ENCODE peak calls at places on chromosome X, in seven cellular contexts. I, O, A, H, R, Z and S are unnamed samples.
A peak's percentile ranks its signal among the peaks of the same experiment; 100 is the strongest.

GRCh38 chrX:133307094-133307493 is 88.9 kb upstream of the TFDP3 start:
- DNase-seq in H (no peak), R (no peak), I (no peak), A (no peak), O (no peak), Z (no peak), S (no peak)

GRCh38 chrX:54012830-54013500 is 31.3 kb downstream of the PHF8 start:
- DNase-seq in O (no peak), A (no peak), Z (no peak), H (no peak), R (no peak), I (no peak), S (no peak)

GRCh38 chrX:134636859-134637258 is 21.4 kb downstream of the PLAC1 start:
- DNase-seq in O (no peak), H (no peak), A (no peak), R (no peak), I (no peak), Z (no peak), S (no peak)

GRCh38 chrX:150038356-150038755 is 100.1 kb upstream of the EOLA2 start:
- DNase-seq in H (no peak), O (no peak), R (no peak), Z (no peak), A (no peak), I (no peak), S (no peak)

GRCh38 chrX:129719931-129720520 is 18.8 kb upstream of the XPNPEP2 start:
- DNase-seq in H (no peak), Z (no peak), R (no peak), I (no peak), O (no peak), A (no peak), S (no peak)

GRCh38 chrX:132173647-132174046 is 45.6 kb downstream of the RAP2C start:
- DNase-seq in R (no peak), I (no peak), H (no peak), O (no peak), A (no peak), Z (no peak), S (no peak)

GRCh38 chrX:78708171-78708570 is 39.3 kb upstream of the LPAR4 start:
- DNase-seq in A (no peak), H (peak; percentile 46), R (no peak), O (no peak), Z (peak; percentile 10), I (no peak), S (no peak)

GRCh38 chrX:45232139-45232538 is 31.5 kb upstream of the DIPK2B start:
- DNase-seq in Z (no peak), R (no peak), H (no peak), I (no peak), O (no peak), A (no peak), S (no peak)

GRCh38 chrX:107825698-107826285 is at the start of gene MID2:
- DNase-seq in A (peak; percentile 14), H (peak; percentile 72), R (peak; percentile 72), Z (peak; percentile 67), O (peak; percentile 64), I (peak; percentile 55), S (peak; percentile 69)

GRCh38 chrX:111353810-111354209 is 58.2 kb downstream of the DCX start:
- DNase-seq in A (no peak), Z (peak; percentile 2), H (no peak), O (no peak), I (no peak), R (no peak), S (no peak)

GRCh38 chrX:2829469-2830246 is 928 bp downstream of the GYG2 start:
- DNase-seq in O (no peak), Z (no peak), I (no peak), R (peak; percentile 58), A (no peak), H (no peak), S (no peak)

GRCh38 chrX:19670321-19670750 is 155.0 kb upstream of the MAP3K15 start:
- DNase-seq in A (peak; percentile 8), R (no peak), H (no peak), O (no peak), I (no peak), Z (no peak), S (no peak)

GRCh38 chrX:69218407-69218806 is 53.2 kb upstream of the PJA1 start:
- DNase-seq in R (no peak), H (no peak), Z (no peak), I (no peak), O (no peak), A (no peak), S (no peak)

GRCh38 chrX:4762196-4762595 is 1048.7 kb upstream of the PRKX start:
- DNase-seq in R (no peak), Z (no peak), A (no peak), O (no peak), I (no peak), H (no peak), S (no peak)

GRCh38 chrX:150127216-150127615 is 188.9 kb upstream of the EOLA2 start:
- DNase-seq in O (no peak), A (no peak), R (no peak), H (no peak), I (no peak), Z (no peak), S (no peak)

GRCh38 chrX:129934952-129935351 is 29.0 kb downstream of the UTP14A start:
- DNase-seq in A (no peak), R (no peak), Z (no peak), I (no peak), O (no peak), H (no peak), S (no peak)

GRCh38 chrX:31333181-31333831 is 261.5 kb upstream of the FTHL17 start:
- DNase-seq in A (no peak), I (no peak), Z (peak; percentile 66), R (no peak), H (no peak), O (no peak), S (no peak)

GRCh38 chrX:39741904-39742303 is 355.9 kb downstream of the BCOR start:
- DNase-seq in A (no peak), O (no peak), Z (no peak), R (no peak), I (no peak), H (no peak), S (no peak)

GRCh38 chrX:47247206-47247998 is 14.6 kb downstream of the USP11 start:
- DNase-seq in Z (peak; percentile 16), A (no peak), I (no peak), R (no peak), O (no peak), H (no peak), S (no peak)

GRCh38 chrX:19791562-19791961 is 95.8 kb downstream of the SH3KBP1 start:
- DNase-seq in I (no peak), O (no peak), H (no peak), R (no peak), A (no peak), Z (no peak), S (no peak)

GRCh38 chrX:94058728-94059382 is 384.8 kb downstream of the FAM133A start:
- DNase-seq in O (no peak), R (no peak), I (no peak), H (peak; percentile 46), Z (peak; percentile 20), A (no peak), S (no peak)

GRCh38 chrX:118520206-118520857 is 24.7 kb downstream of the DOCK11 start:
- DNase-seq in A (no peak), H (no peak), O (no peak), Z (peak; percentile 25), R (no peak), I (no peak), S (no peak)

GRCh38 chrX:150465856-150466775 is 102.3 kb upstream of the MTM1 start:
- DNase-seq in A (no peak), Z (no peak), R (no peak), I (no peak), O (no peak), H (no peak), S (no peak)

GRCh38 chrX:47204970-47205369 is 11.3 kb downstream of the UBA1 start:
- DNase-seq in Z (no peak), H (no peak), O (no peak), A (no peak), I (peak; percentile 1), R (no peak), S (no peak)

GRCh38 chrX:134646170-134646569 is 12.1 kb downstream of the PLAC1 start:
- DNase-seq in R (no peak), Z (no peak), H (no peak), I (no peak), O (no peak), A (no peak), S (no peak)

GRCh38 chrX:151754042-151754419 is 19.5 kb downstream of the CNGA2 start:
- DNase-seq in R (no peak), A (no peak), Z (peak; percentile 79), H (peak; percentile 36), I (no peak), O (no peak), S (peak; percentile 47)

GRCh38 chrX:13755254-13755653 is 20.7 kb downstream of the OFD1 start:
- DNase-seq in A (no peak), I (no peak), Z (no peak), H (no peak), R (no peak), O (no peak), S (no peak)

GRCh38 chrX:103253608-103254007 is 1.3 kb downstream of the TCEAL8 start:
- DNase-seq in A (no peak), H (no peak), Z (no peak), O (no peak), R (no peak), I (no peak), S (no peak)

GRCh38 chrX:24423960-24424359 is 41.1 kb upstream of the PDK3 start:
- DNase-seq in I (no peak), A (no peak), O (no peak), Z (no peak), H (no peak), R (no peak), S (no peak)

GRCh38 chrX:88135735-88136134 is 611.3 kb upstream of the CPXCR1 start:
- DNase-seq in Z (no peak), R (no peak), I (no peak), A (no peak), O (no peak), H (no peak), S (no peak)
- TF ChIP-seq CTCF in Z (peak; percentile 20), R (no peak), I (no peak), A (no peak), O (no peak), H (peak; percentile 76), S (no peak)

GRCh38 chrX:154375156-154375504 is 696 bp upstream of the FLNA start:
- DNase-seq in R (no peak), A (no peak), I (no peak), Z (no peak), O (no peak), H (no peak), S (no peak)
- H3K27ac ChIP-seq in R (peak overlapping the region; percentile 63), A (peak overlapping the region; percentile 32), I (no peak overlapping the region), Z (no peak overlapping the region), O (no peak overlapping the region), H (no peak overlapping the region), S (peak overlapping the region; percentile 84)

DNA sequence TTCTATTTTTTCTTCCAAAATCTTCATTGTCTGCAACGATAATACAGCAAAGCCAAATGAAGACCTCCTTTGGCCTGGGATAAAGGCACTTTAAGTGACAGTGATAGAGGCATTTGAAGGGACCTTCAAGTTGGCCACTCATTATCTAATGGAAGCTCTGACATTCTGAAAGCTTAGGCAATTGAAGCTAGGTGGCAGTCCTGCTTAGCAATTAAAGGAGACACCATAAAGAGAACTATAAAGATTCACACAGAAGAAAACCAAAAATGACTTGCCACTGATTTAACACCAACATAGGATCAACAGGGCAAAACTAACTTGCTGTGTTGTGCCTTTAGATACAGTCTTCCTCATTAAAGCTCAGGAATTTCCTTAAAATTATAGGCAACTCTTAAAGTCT is 103.3 kb upstream of the TSPAN7 start:
- DNase-seq in H (no peak), I (no peak), O (no peak), Z (no peak), A (no peak), R (no peak), S (no peak)
- TF ChIP-seq CTCF in H (peak; percentile 18), I (no peak), O (no peak), Z (peak; percentile 53), A (no peak), R (no peak), S (no peak)

GRCh38 chrX:136143714-136144113 is 3.6 kb upstream of the FHL1 start:
- DNase-seq in R (no peak), O (no peak), I (no peak), A (no peak), H (no peak), Z (no peak), S (no peak)
- H3K27ac ChIP-seq in R (no peak overlapping the region), O (no peak overlapping the region), I (no peak overlapping the region), A (no peak overlapping the region), H (no peak overlapping the region), Z (no peak overlapping the region), S (no peak overlapping the region)